ENCODE peak calls at places on chromosomes 12 and 14, in eight cellular contexts. One of them, this sample, is unnamed.

GRCh38 chr12:21773263-21773741 is 1.2 kb downstream of the KCNJ8 start:
- DNase-seq in ovary: peak; percentile 54
- DNase-seq in heart left ventricle: peak; percentile 61
- DNase-seq in psoas muscle: peak; percentile 72
- DNase-seq in AG09309: no peak
- DNase-seq in breast epithelium: no peak
- DNase-seq in foreskin fibroblast: no peak
- DNase-seq in IMR-90: peak; percentile 23
- DNase-seq in this sample: peak; percentile 57

GRCh38 chr12:102702447-102703114 is 214.5 kb downstream of the PAH start:
- DNase-seq in heart left ventricle: peak; percentile 15
- DNase-seq in IMR-90: peak; percentile 65
- DNase-seq in AG09309: peak; percentile 51
- DNase-seq in breast epithelium: no peak
- DNase-seq in psoas muscle: no peak
- DNase-seq in ovary: peak; percentile 17
- DNase-seq in foreskin fibroblast: peak; percentile 51
- DNase-seq in this sample: no peak

GRCh38 chr12:81450920-81451739 is 308.0 kb downstream of the PPFIA2 start:
- DNase-seq in psoas muscle: no peak
- DNase-seq in foreskin fibroblast: peak; percentile 6
- DNase-seq in heart left ventricle: peak; percentile 18
- DNase-seq in IMR-90: peak; percentile 54
- DNase-seq in ovary: no peak
- DNase-seq in AG09309: peak; percentile 31
- DNase-seq in breast epithelium: no peak
- DNase-seq in this sample: no peak

GRCh38 chr14:100640481-100641273 is 53.5 kb upstream of the BEGAIN start:
- DNase-seq in breast epithelium: no peak
- DNase-seq in ovary: no peak
- DNase-seq in psoas muscle: no peak
- DNase-seq in IMR-90: peak; percentile 28
- DNase-seq in AG09309: no peak
- DNase-seq in heart left ventricle: no peak
- DNase-seq in foreskin fibroblast: no peak
- DNase-seq in this sample: no peak

GRCh38 chr12:44960856-44961255 is 84.7 kb upstream of the NELL2 start:
- DNase-seq in heart left ventricle: no peak
- DNase-seq in breast epithelium: no peak
- DNase-seq in ovary: no peak
- DNase-seq in IMR-90: no peak
- DNase-seq in AG09309: no peak
- DNase-seq in foreskin fibroblast: no peak
- DNase-seq in psoas muscle: peak; percentile 44
- DNase-seq in this sample: no peak

GRCh38 chr12:90991952-90992465 is 12.8 kb downstream of the EPYC start:
- DNase-seq in IMR-90: no peak
- DNase-seq in ovary: no peak
- DNase-seq in AG09309: no peak
- DNase-seq in breast epithelium: no peak
- DNase-seq in heart left ventricle: no peak
- DNase-seq in psoas muscle: no peak
- DNase-seq in foreskin fibroblast: no peak
- DNase-seq in this sample: no peak

GRCh38 chr12:61915420-61915819 is 344.8 kb upstream of the USP15 start:
- DNase-seq in AG09309: no peak
- DNase-seq in foreskin fibroblast: no peak
- DNase-seq in psoas muscle: no peak
- DNase-seq in heart left ventricle: no peak
- DNase-seq in ovary: no peak
- DNase-seq in breast epithelium: no peak
- DNase-seq in IMR-90: no peak
- DNase-seq in this sample: no peak

GRCh38 chr14:103530390-103530789 is 1.4 kb downstream of the TRMT61A start:
- DNase-seq in heart left ventricle: no peak
- DNase-seq in breast epithelium: no peak
- DNase-seq in foreskin fibroblast: no peak
- DNase-seq in AG09309: no peak
- DNase-seq in ovary: no peak
- DNase-seq in psoas muscle: peak; percentile 56
- DNase-seq in IMR-90: peak; percentile 13
- DNase-seq in this sample: peak; percentile 65

GRCh38 chr14:24481622-24482324 is 26.3 kb downstream of the CMA1 start:
- DNase-seq in heart left ventricle: no peak
- DNase-seq in foreskin fibroblast: no peak
- DNase-seq in breast epithelium: no peak
- DNase-seq in IMR-90: peak; percentile 8
- DNase-seq in psoas muscle: no peak
- DNase-seq in ovary: no peak
- DNase-seq in AG09309: no peak
- DNase-seq in this sample: no peak

GRCh38 chr12:57191410-57191809 is 25.2 kb upstream of the NXPH4 start:
- DNase-seq in AG09309: no peak
- DNase-seq in foreskin fibroblast: no peak
- DNase-seq in heart left ventricle: no peak
- DNase-seq in IMR-90: no peak
- DNase-seq in breast epithelium: no peak
- DNase-seq in ovary: no peak
- DNase-seq in psoas muscle: no peak
- DNase-seq in this sample: no peak

GRCh38 chr14:42299692-42300091 is 693.0 kb downstream of the LRFN5 start:
- DNase-seq in AG09309: no peak
- DNase-seq in foreskin fibroblast: no peak
- DNase-seq in ovary: no peak
- DNase-seq in psoas muscle: no peak
- DNase-seq in breast epithelium: no peak
- DNase-seq in IMR-90: no peak
- DNase-seq in heart left ventricle: no peak
- DNase-seq in this sample: no peak

GRCh38 chr12:96994900-96995299 is 87.8 kb downstream of the NEDD1 start:
- DNase-seq in IMR-90: no peak
- DNase-seq in breast epithelium: no peak
- DNase-seq in AG09309: no peak
- DNase-seq in foreskin fibroblast: no peak
- DNase-seq in psoas muscle: no peak
- DNase-seq in ovary: no peak
- DNase-seq in heart left ventricle: no peak
- DNase-seq in this sample: no peak

GRCh38 chr12:51217133-51217967 is 512 bp downstream of the POU6F1 start:
- DNase-seq in psoas muscle: peak; percentile 86
- DNase-seq in foreskin fibroblast: peak; percentile 9
- DNase-seq in ovary: peak; percentile 65
- DNase-seq in IMR-90: no peak
- DNase-seq in breast epithelium: peak; percentile 61
- DNase-seq in AG09309: no peak
- DNase-seq in heart left ventricle: peak; percentile 54
- DNase-seq in this sample: peak; percentile 58

GRCh38 chr14:73752297-73752992 is 38.3 kb upstream of the PNMA1 start:
- DNase-seq in heart left ventricle: peak; percentile 75
- DNase-seq in foreskin fibroblast: peak; percentile 46
- DNase-seq in psoas muscle: peak; percentile 82
- DNase-seq in ovary: peak; percentile 70
- DNase-seq in AG09309: peak; percentile 63
- DNase-seq in breast epithelium: peak; percentile 90
- DNase-seq in IMR-90: peak; percentile 45
- DNase-seq in this sample: peak; percentile 66

DNA sequence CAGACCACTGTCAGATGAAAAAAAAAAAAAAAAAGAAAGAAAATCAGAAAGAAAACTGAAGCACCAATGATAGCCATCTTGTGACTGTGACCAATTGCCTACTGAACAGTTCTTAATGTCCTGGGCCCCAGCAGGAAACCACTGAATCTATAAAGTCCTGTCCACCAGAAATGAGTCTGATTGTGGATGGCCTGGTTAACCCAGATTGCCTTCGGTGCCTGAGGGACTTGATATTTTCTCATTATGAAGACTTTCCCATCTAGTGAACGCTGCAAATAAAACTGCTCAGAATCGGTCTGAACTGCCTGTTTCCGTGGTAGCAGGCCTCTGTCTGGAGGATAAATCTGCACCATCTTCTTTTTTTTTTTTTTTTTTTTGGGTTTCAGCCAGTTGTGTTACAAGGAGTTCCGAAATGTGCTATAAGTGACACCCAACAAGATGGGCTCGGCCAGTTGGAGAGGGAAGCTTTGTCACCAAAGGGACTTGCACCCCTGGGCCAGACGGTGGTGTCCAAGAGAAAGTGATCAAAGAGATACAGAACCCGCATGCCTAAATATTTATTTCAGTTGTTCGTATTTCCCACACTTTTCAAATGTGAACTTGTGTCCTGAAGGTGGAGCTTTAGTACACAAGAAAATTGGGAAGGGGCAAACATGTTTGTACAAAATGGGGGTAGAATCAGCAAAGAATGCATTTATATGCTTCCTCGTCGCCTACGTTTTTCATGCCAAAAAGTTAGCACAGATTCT is 3.0 kb upstream of the PLXNC1 start:
- DNase-seq in breast epithelium: no peak
- DNase-seq in IMR-90: peak; percentile 55
- DNase-seq in psoas muscle: no peak
- DNase-seq in AG09309: peak; percentile 14
- DNase-seq in foreskin fibroblast: peak; percentile 30
- DNase-seq in ovary: peak; percentile 37
- DNase-seq in heart left ventricle: no peak
- DNase-seq in this sample: no peak
- TF ChIP-seq CTCF in breast epithelium: no peak
- TF ChIP-seq CTCF in IMR-90: peak; percentile 54
- TF ChIP-seq CTCF in psoas muscle: peak; percentile 19
- TF ChIP-seq CTCF in AG09309: peak; percentile 50
- TF ChIP-seq CTCF in foreskin fibroblast: peak; percentile 36
- TF ChIP-seq CTCF in ovary: peak; percentile 28
- TF ChIP-seq CTCF in heart left ventricle: peak; percentile 56
- TF ChIP-seq CTCF in this sample: no peak

GRCh38 chr12:101700299-101700820 is 2.9 kb downstream of the CHPT1 start:
- DNase-seq in AG09309: no peak
- DNase-seq in heart left ventricle: no peak
- DNase-seq in IMR-90: no peak
- DNase-seq in breast epithelium: no peak
- DNase-seq in psoas muscle: no peak
- DNase-seq in foreskin fibroblast: no peak
- DNase-seq in ovary: no peak
- DNase-seq in this sample: no peak
- H3K4me3 ChIP-seq in AG09309: no peak overlapping the region
- H3K4me3 ChIP-seq in heart left ventricle: peak overlapping the region; percentile 87
- H3K4me3 ChIP-seq in IMR-90: no peak overlapping the region
- H3K4me3 ChIP-seq in breast epithelium: no peak overlapping the region
- H3K4me3 ChIP-seq in psoas muscle: peak overlapping the region; percentile 29
- H3K4me3 ChIP-seq in foreskin fibroblast: no peak overlapping the region
- H3K4me3 ChIP-seq in ovary: no peak overlapping the region
- H3K4me3 ChIP-seq in this sample: no peak overlapping the region

GRCh38 chr12:123076604-123077297 is 74.1 kb downstream of the PITPNM2 start:
- DNase-seq in psoas muscle: no peak
- DNase-seq in breast epithelium: no peak
- DNase-seq in AG09309: no peak
- DNase-seq in IMR-90: no peak
- DNase-seq in heart left ventricle: no peak
- DNase-seq in foreskin fibroblast: no peak
- DNase-seq in ovary: no peak
- DNase-seq in this sample: no peak

GRCh38 chr12:123075092-123075491 is 75.8 kb downstream of the PITPNM2 start:
- DNase-seq in foreskin fibroblast: no peak
- DNase-seq in breast epithelium: no peak
- DNase-seq in ovary: no peak
- DNase-seq in psoas muscle: no peak
- DNase-seq in heart left ventricle: no peak
- DNase-seq in IMR-90: no peak
- DNase-seq in AG09309: no peak
- DNase-seq in this sample: no peak

GRCh38 chr12:123073962-123074801 is 76.7 kb downstream of the PITPNM2 start:
- DNase-seq in foreskin fibroblast: no peak
- DNase-seq in heart left ventricle: no peak
- DNase-seq in breast epithelium: no peak
- DNase-seq in IMR-90: no peak
- DNase-seq in psoas muscle: no peak
- DNase-seq in ovary: no peak
- DNase-seq in AG09309: no peak
- DNase-seq in this sample: no peak

GRCh38 chr12:123077298-123078113 is 73.4 kb downstream of the PITPNM2 start:
- DNase-seq in foreskin fibroblast: no peak
- DNase-seq in ovary: no peak
- DNase-seq in AG09309: no peak
- DNase-seq in IMR-90: no peak
- DNase-seq in heart left ventricle: no peak
- DNase-seq in psoas muscle: no peak
- DNase-seq in breast epithelium: no peak
- DNase-seq in this sample: no peak

DNA sequence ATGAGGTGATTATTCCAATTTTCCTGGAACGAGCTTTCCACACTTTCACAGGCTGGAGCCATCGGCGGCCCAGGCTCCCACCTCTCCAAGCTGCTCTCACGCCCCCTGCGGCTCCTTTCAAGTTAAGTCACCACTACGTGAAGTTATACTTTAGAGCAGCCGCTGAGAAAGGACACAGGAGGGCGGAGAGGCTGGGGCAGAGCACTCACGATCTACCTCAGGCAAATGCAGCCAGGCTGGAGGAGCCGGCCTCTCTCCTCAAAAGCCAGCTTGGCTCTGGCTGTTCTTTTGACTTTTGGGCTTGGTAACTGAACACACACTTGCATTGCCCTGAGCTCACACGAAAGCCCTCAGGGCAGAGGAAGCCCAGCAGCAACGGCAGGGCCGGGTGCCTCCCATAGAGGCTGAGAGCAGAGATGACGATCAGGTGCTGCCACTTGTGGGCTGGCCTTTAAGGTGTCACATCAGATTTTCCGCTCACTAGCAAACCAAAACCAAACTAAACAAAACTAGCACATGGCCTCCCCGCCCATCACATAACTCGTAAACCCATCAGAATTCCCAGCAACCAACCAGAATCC is 75.2 kb downstream of the PITPNM2 start:
- DNase-seq in IMR-90: no peak
- DNase-seq in foreskin fibroblast: no peak
- DNase-seq in breast epithelium: no peak
- DNase-seq in AG09309: no peak
- DNase-seq in heart left ventricle: no peak
- DNase-seq in ovary: peak; percentile 59
- DNase-seq in psoas muscle: no peak
- DNase-seq in this sample: no peak
- TF ChIP-seq CTCF in IMR-90: no peak
- TF ChIP-seq CTCF in foreskin fibroblast: no peak
- TF ChIP-seq CTCF in breast epithelium: no peak
- TF ChIP-seq CTCF in AG09309: peak; percentile 8
- TF ChIP-seq CTCF in heart left ventricle: no peak
- TF ChIP-seq CTCF in ovary: no peak
- TF ChIP-seq CTCF in psoas muscle: no peak
- TF ChIP-seq CTCF in this sample: no peak

DNA sequence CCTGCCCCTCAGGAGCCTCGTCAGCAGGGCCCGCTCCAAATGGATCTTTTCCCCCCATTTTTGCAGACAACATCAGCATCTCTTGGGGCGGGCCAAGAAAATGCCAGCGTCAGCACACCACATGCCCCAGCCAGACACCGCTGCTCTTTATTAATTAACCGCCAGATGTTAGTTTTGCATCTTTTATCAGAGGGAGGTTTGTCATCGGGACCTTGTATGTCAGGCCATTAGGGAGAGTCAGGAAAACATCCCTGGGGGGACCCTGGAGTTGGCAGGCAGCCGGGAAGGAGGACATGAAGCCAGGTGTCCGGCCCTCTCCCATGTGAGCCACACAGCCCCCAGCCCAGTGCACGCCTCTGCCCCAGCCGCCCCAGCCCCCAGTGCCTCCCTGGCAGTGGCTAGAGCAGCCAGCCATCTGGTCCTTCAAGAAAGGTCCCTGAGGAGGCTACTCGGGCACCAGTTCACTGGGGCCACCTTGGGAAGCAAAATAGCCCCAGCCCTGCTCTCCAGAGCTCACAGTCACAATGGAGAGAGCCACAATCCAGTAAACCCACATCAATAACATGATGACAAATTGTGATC is 56.9 kb upstream of the FAM222A start:
- DNase-seq in foreskin fibroblast: no peak
- DNase-seq in AG09309: no peak
- DNase-seq in ovary: no peak
- DNase-seq in heart left ventricle: no peak
- DNase-seq in breast epithelium: no peak
- DNase-seq in psoas muscle: no peak
- DNase-seq in IMR-90: no peak
- DNase-seq in this sample: no peak
- H3K4me3 ChIP-seq in foreskin fibroblast: no peak overlapping the region
- H3K4me3 ChIP-seq in AG09309: no peak overlapping the region
- H3K4me3 ChIP-seq in ovary: no peak overlapping the region
- H3K4me3 ChIP-seq in heart left ventricle: no peak overlapping the region
- H3K4me3 ChIP-seq in breast epithelium: no peak overlapping the region
- H3K4me3 ChIP-seq in psoas muscle: no peak overlapping the region
- H3K4me3 ChIP-seq in IMR-90: no peak overlapping the region
- H3K4me3 ChIP-seq in this sample: no peak overlapping the region

This sample was measured in tibial artery.